ENCODE peak calls at places on chromosomes 6 and 20, in eight cellular contexts. One of them, this sample, is unnamed.

GRCh38 chr20:57451759-57452661 is 60.8 kb downstream of the RBM38 start:
- DNase-seq in breast epithelium: no peak
- DNase-seq in uterus: no peak
- DNase-seq in K562: peak; percentile 93
- DNase-seq in Peyer's patch: no peak
- DNase-seq in adrenal gland: no peak
- DNase-seq in spleen: peak; percentile 84
- DNase-seq in heart left ventricle: peak; percentile 73
- DNase-seq in this sample: no peak

GRCh38 chr6:85126448-85127178 is 323.3 kb upstream of the NT5E start:
- DNase-seq in uterus: no peak
- DNase-seq in Peyer's patch: no peak
- DNase-seq in breast epithelium: no peak
- DNase-seq in heart left ventricle: peak; percentile 30
- DNase-seq in adrenal gland: peak; percentile 25
- DNase-seq in K562: peak; percentile 62
- DNase-seq in spleen: peak; percentile 76
- DNase-seq in this sample: peak; percentile 16

GRCh38 chr6:79762370-79762769 is 131.2 kb downstream of the SH3BGRL2 start:
- DNase-seq in Peyer's patch: no peak
- DNase-seq in breast epithelium: no peak
- DNase-seq in heart left ventricle: no peak
- DNase-seq in spleen: no peak
- DNase-seq in adrenal gland: no peak
- DNase-seq in K562: no peak
- DNase-seq in uterus: no peak
- DNase-seq in this sample: no peak

GRCh38 chr6:42790549-42791181 is 8.8 kb downstream of the BICRAL start:
- DNase-seq in heart left ventricle: no peak
- DNase-seq in adrenal gland: no peak
- DNase-seq in uterus: no peak
- DNase-seq in K562: no peak
- DNase-seq in spleen: no peak
- DNase-seq in Peyer's patch: no peak
- DNase-seq in breast epithelium: no peak
- DNase-seq in this sample: no peak

GRCh38 chr20:37879843-37880242 is 23.1 kb upstream of the VSTM2L start:
- DNase-seq in adrenal gland: no peak
- DNase-seq in Peyer's patch: no peak
- DNase-seq in breast epithelium: no peak
- DNase-seq in K562: no peak
- DNase-seq in heart left ventricle: no peak
- DNase-seq in spleen: no peak
- DNase-seq in uterus: no peak
- DNase-seq in this sample: no peak

GRCh38 chr20:10863337-10864060 is 189.7 kb upstream of the JAG1 start:
- DNase-seq in spleen: no peak
- DNase-seq in breast epithelium: no peak
- DNase-seq in heart left ventricle: peak; percentile 49
- DNase-seq in Peyer's patch: no peak
- DNase-seq in adrenal gland: peak; percentile 44
- DNase-seq in K562: no peak
- DNase-seq in uterus: no peak
- DNase-seq in this sample: no peak

GRCh38 chr6:168364793-168365421 is 45.3 kb upstream of the DACT2 start:
- DNase-seq in breast epithelium: no peak
- DNase-seq in uterus: no peak
- DNase-seq in K562: no peak
- DNase-seq in Peyer's patch: no peak
- DNase-seq in adrenal gland: no peak
- DNase-seq in spleen: peak; percentile 63
- DNase-seq in heart left ventricle: no peak
- DNase-seq in this sample: peak; percentile 31

GRCh38 chr6:2630362-2630761 is 120.4 kb downstream of the MYLK4 start:
- DNase-seq in adrenal gland: peak; percentile 81
- DNase-seq in uterus: no peak
- DNase-seq in heart left ventricle: peak; percentile 56
- DNase-seq in Peyer's patch: no peak
- DNase-seq in breast epithelium: no peak
- DNase-seq in spleen: no peak
- DNase-seq in K562: peak; percentile 18
- DNase-seq in this sample: peak; percentile 47

GRCh38 chr6:52374247-52374646 is 12.3 kb downstream of the PAQR8 start:
- DNase-seq in K562: no peak
- DNase-seq in uterus: no peak
- DNase-seq in Peyer's patch: no peak
- DNase-seq in breast epithelium: no peak
- DNase-seq in heart left ventricle: no peak
- DNase-seq in spleen: no peak
- DNase-seq in adrenal gland: no peak
- DNase-seq in this sample: no peak

GRCh38 chr6:31058128-31058894 is 48.0 kb downstream of the MUC22 start:
- DNase-seq in uterus: no peak
- DNase-seq in breast epithelium: no peak
- DNase-seq in K562: peak; percentile 58
- DNase-seq in Peyer's patch: peak; percentile 55
- DNase-seq in adrenal gland: no peak
- DNase-seq in spleen: no peak
- DNase-seq in heart left ventricle: no peak
- DNase-seq in this sample: no peak

GRCh38 chr6:164097557-164098398 is 683.3 kb downstream of the QKI start:
- DNase-seq in heart left ventricle: peak; percentile 68
- DNase-seq in K562: no peak
- DNase-seq in Peyer's patch: no peak
- DNase-seq in adrenal gland: no peak
- DNase-seq in uterus: peak; percentile 38
- DNase-seq in spleen: no peak
- DNase-seq in breast epithelium: no peak
- DNase-seq in this sample: no peak

GRCh38 chr6:139016337-139017213 is 12.0 kb upstream of the ABRACL start:
- DNase-seq in spleen: no peak
- DNase-seq in K562: no peak
- DNase-seq in adrenal gland: no peak
- DNase-seq in heart left ventricle: no peak
- DNase-seq in Peyer's patch: no peak
- DNase-seq in breast epithelium: no peak
- DNase-seq in uterus: no peak
- DNase-seq in this sample: no peak

GRCh38 chr6:122803056-122803695 is 14.1 kb downstream of the SMPDL3A start:
- DNase-seq in adrenal gland: no peak
- DNase-seq in spleen: no peak
- DNase-seq in breast epithelium: no peak
- DNase-seq in K562: no peak
- DNase-seq in uterus: peak; percentile 46
- DNase-seq in heart left ventricle: no peak
- DNase-seq in Peyer's patch: no peak
- DNase-seq in this sample: no peak

GRCh38 chr20:35001596-35002362 is 46.1 kb downstream of the MYH7B start:
- DNase-seq in spleen: peak; percentile 58
- DNase-seq in breast epithelium: no peak
- DNase-seq in heart left ventricle: peak; percentile 27
- DNase-seq in Peyer's patch: no peak
- DNase-seq in uterus: no peak
- DNase-seq in K562: no peak
- DNase-seq in adrenal gland: no peak
- DNase-seq in this sample: peak; percentile 15

GRCh38 chr6:95923518-95923917 is 92.3 kb upstream of the FUT9 start:
- DNase-seq in K562: peak; percentile 8
- DNase-seq in Peyer's patch: no peak
- DNase-seq in breast epithelium: no peak
- DNase-seq in adrenal gland: peak; percentile 20
- DNase-seq in uterus: no peak
- DNase-seq in spleen: no peak
- DNase-seq in heart left ventricle: no peak
- DNase-seq in this sample: no peak

GRCh38 chr6:24251339-24251738 is 106.5 kb downstream of the DCDC2 start:
- DNase-seq in K562: no peak
- DNase-seq in uterus: no peak
- DNase-seq in spleen: no peak
- DNase-seq in adrenal gland: no peak
- DNase-seq in breast epithelium: no peak
- DNase-seq in heart left ventricle: no peak
- DNase-seq in Peyer's patch: no peak
- DNase-seq in this sample: no peak

GRCh38 chr6:36508532-36508931 is 38.7 kb downstream of the STK38 start:
- DNase-seq in heart left ventricle: no peak
- DNase-seq in adrenal gland: peak; percentile 35
- DNase-seq in Peyer's patch: no peak
- DNase-seq in breast epithelium: no peak
- DNase-seq in K562: no peak
- DNase-seq in uterus: no peak
- DNase-seq in spleen: no peak
- DNase-seq in this sample: no peak

GRCh38 chr20:57656252-57656820 is 36.1 kb upstream of the ZBP1 start:
- DNase-seq in spleen: peak; percentile 74
- DNase-seq in K562: no peak
- DNase-seq in breast epithelium: peak; percentile 48
- DNase-seq in adrenal gland: peak; percentile 14
- DNase-seq in Peyer's patch: peak; percentile 29
- DNase-seq in heart left ventricle: peak; percentile 27
- DNase-seq in uterus: peak; percentile 14
- DNase-seq in this sample: no peak

GRCh38 chr20:25288291-25289181 is 40.7 kb downstream of the PYGB start:
- DNase-seq in spleen: peak; percentile 75
- DNase-seq in adrenal gland: no peak
- DNase-seq in breast epithelium: no peak
- DNase-seq in heart left ventricle: peak; percentile 30
- DNase-seq in K562: no peak
- DNase-seq in uterus: peak; percentile 9
- DNase-seq in Peyer's patch: peak; percentile 36
- DNase-seq in this sample: peak; percentile 13

GRCh38 chr20:25281541-25281991 is 33.7 kb downstream of the PYGB start:
- DNase-seq in K562: no peak
- DNase-seq in adrenal gland: peak; percentile 23
- DNase-seq in Peyer's patch: peak; percentile 91
- DNase-seq in heart left ventricle: no peak
- DNase-seq in breast epithelium: peak; percentile 76
- DNase-seq in uterus: peak; percentile 10
- DNase-seq in spleen: peak; percentile 86
- DNase-seq in this sample: peak; percentile 7

GRCh38 chr6:41577865-41578713 is 31.9 kb downstream of the FOXP4 start:
- DNase-seq in adrenal gland: no peak
- DNase-seq in Peyer's patch: no peak
- DNase-seq in breast epithelium: peak; percentile 71
- DNase-seq in heart left ventricle: no peak
- DNase-seq in uterus: no peak
- DNase-seq in spleen: no peak
- DNase-seq in K562: peak; percentile 71
- DNase-seq in this sample: no peak
- TF ChIP-seq POLR2A in adrenal gland: no peak
- TF ChIP-seq POLR2A in Peyer's patch: no peak
- TF ChIP-seq POLR2A in breast epithelium: no peak
- TF ChIP-seq POLR2A in heart left ventricle: no peak
- TF ChIP-seq POLR2A in uterus: no peak
- TF ChIP-seq POLR2A in spleen: no peak
- TF ChIP-seq POLR2A in K562: no peak
- TF ChIP-seq POLR2A in this sample: no peak

DNA sequence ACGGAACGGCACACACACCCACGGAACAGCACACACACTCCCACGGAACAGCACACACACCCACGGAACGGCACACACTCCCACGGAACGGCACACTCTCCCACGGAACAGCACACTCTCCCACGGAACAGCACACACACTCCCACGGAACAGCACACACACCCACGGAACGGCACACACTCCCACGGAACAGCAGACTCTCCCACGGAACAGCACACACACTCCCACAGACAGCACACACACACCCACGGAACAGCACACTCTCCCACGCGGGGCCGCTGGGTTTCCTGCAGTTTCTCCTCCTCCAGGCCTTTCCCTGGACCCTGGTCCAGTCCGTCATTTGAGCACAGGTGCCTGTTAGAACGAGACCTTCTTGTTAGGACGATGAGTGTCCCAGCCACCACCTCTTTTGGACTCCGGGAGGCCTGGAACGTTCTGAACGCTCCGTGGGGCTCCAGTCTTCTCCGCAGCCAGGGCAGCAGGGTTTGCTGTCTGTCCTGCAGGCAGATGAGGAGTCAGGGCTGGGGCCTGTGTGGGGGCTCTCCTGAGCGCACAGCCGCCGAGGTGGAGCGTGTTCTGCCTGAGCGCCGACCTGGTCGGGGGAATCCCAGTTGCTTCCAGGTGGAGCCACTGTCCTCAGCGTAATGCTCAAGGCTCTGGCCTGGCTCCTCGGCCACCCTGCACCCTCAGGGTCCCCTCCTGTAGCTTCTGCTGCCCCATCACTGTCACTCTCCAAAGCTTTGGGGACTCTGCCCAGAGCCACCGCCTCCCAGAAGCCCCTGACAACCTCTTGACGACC is 17.6 kb upstream of the TNFRSF6B start:
- DNase-seq in Peyer's patch: no peak
- DNase-seq in uterus: no peak
- DNase-seq in heart left ventricle: no peak
- DNase-seq in K562: no peak
- DNase-seq in adrenal gland: no peak
- DNase-seq in spleen: no peak
- DNase-seq in breast epithelium: no peak
- DNase-seq in this sample: no peak
- H3K4me3 ChIP-seq in Peyer's patch: no peak overlapping the region
- H3K4me3 ChIP-seq in uterus: no peak overlapping the region
- H3K4me3 ChIP-seq in heart left ventricle: no peak overlapping the region
- H3K4me3 ChIP-seq in K562: no peak overlapping the region
- H3K4me3 ChIP-seq in adrenal gland: no peak overlapping the region
- H3K4me3 ChIP-seq in spleen: no peak overlapping the region
- H3K4me3 ChIP-seq in breast epithelium: no peak overlapping the region
- H3K4me3 ChIP-seq in this sample: no peak overlapping the region

GRCh38 chr20:5885866-5886265 is 64.5 kb downstream of the TRMT6 start:
- DNase-seq in Peyer's patch: no peak
- DNase-seq in spleen: no peak
- DNase-seq in uterus: no peak
- DNase-seq in heart left ventricle: no peak
- DNase-seq in breast epithelium: no peak
- DNase-seq in K562: no peak
- DNase-seq in adrenal gland: no peak
- DNase-seq in this sample: no peak
- H3K4me1 ChIP-seq in Peyer's patch: no peaks in the 10 kb centered on the region
- H3K4me1 ChIP-seq in spleen: no peaks in the 10 kb centered on the region
- H3K4me1 ChIP-seq in uterus: no peaks in the 10 kb centered on the region
- H3K4me1 ChIP-seq in heart left ventricle: no peaks in the 10 kb centered on the region
- H3K4me1 ChIP-seq in breast epithelium: no peaks in the 10 kb centered on the region
- H3K4me1 ChIP-seq in K562: no peaks in the 10 kb centered on the region
- H3K4me1 ChIP-seq in adrenal gland: no peaks in the 10 kb centered on the region
- H3K4me1 ChIP-seq in this sample: no peaks in the 10 kb centered on the region

DNA sequence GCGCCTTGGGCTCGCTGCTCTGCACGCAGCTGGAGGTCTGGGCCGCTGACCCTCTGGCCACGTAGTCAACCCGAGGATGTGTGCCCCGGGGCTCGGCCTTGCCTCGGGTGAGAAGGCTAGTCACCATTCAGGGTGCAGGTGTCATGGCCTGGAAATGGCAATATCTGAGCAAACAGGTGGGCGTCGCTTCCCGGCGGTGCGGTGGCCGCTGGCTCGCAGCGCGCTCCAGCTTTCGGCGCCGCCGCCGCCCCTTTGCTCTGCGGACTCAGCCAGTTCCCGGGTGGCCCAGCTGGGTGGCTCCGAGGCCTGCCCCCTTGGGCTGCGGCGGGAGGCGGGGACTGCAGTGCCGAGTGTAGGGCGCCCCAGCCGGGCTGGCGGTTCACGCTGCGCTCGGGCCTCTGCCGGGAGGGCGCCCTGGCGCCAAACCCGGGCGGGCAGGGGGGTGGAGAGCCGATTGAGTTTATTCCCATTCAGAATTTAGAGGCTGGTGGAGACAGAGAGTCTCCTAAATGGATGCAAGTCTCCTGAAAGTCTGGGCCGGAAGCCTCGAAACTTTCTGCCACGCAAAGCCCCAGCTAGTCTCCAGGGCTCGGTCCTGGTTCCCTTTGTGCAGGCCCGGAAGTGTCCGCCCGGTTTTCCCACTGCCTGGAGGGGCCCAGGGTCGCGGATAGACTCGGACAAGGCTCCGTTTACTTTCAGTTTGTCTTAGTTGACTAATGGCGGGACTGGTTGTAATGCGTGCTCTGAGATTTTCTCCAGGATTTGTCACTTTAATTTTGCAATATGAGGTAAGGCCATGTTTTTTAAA is 11.3 kb upstream of the TFAP2A start:
- DNase-seq in K562: no peak
- DNase-seq in adrenal gland: peak; percentile 41
- DNase-seq in spleen: no peak
- DNase-seq in uterus: no peak
- DNase-seq in breast epithelium: peak; percentile 77
- DNase-seq in heart left ventricle: no peak
- DNase-seq in Peyer's patch: no peak
- DNase-seq in this sample: no peak
- TF ChIP-seq POLR2A in K562: no peak
- TF ChIP-seq POLR2A in adrenal gland: no peak
- TF ChIP-seq POLR2A in spleen: no peak
- TF ChIP-seq POLR2A in uterus: no peak
- TF ChIP-seq POLR2A in breast epithelium: no peak
- TF ChIP-seq POLR2A in heart left ventricle: no peak
- TF ChIP-seq POLR2A in Peyer's patch: no peak
- TF ChIP-seq POLR2A in this sample: no peak

This sample was measured in ovary.